ENCODE peak calls at places on chromosomes 3 and 15, in six cellular contexts. One of them, this sample, is unnamed.

GRCh38 chr3:174955513-174956001 is 96.4 kb downstream of the NAALADL2 start:
- DNase-seq in CD8-positive, alpha-beta memory T cell: no peak
- DNase-seq in SK-N-SH: no peak
- DNase-seq in CD4-positive, alpha-beta memory T cell: no peak
- DNase-seq in CD4-positive, alpha-beta T cell: no peak
- DNase-seq in upper lobe of right lung: no peak
- DNase-seq in this sample: peak; percentile 58

GRCh38 chr3:113769551-113769950 is 22.7 kb downstream of the ATP6V1A start:
- DNase-seq in CD8-positive, alpha-beta memory T cell: no peak
- DNase-seq in SK-N-SH: peak; percentile 12
- DNase-seq in CD4-positive, alpha-beta memory T cell: no peak
- DNase-seq in CD4-positive, alpha-beta T cell: no peak
- DNase-seq in upper lobe of right lung: no peak
- DNase-seq in this sample: peak; percentile 55

GRCh38 chr3:114011059-114011797 is 45.1 kb downstream of the CCDC191 start:
- DNase-seq in CD8-positive, alpha-beta memory T cell: no peak
- DNase-seq in SK-N-SH: no peak
- DNase-seq in CD4-positive, alpha-beta memory T cell: no peak
- DNase-seq in CD4-positive, alpha-beta T cell: no peak
- DNase-seq in upper lobe of right lung: no peak
- DNase-seq in this sample: no peak

GRCh38 chr3:17315905-17316304 is 426.5 kb downstream of the TBC1D5 start:
- DNase-seq in CD8-positive, alpha-beta memory T cell: no peak
- DNase-seq in SK-N-SH: no peak
- DNase-seq in CD4-positive, alpha-beta memory T cell: no peak
- DNase-seq in CD4-positive, alpha-beta T cell: no peak
- DNase-seq in upper lobe of right lung: no peak
- DNase-seq in this sample: no peak

GRCh38 chr3:39639344-39640236 is 169.8 kb upstream of the MYRIP start:
- DNase-seq in CD8-positive, alpha-beta memory T cell: no peak
- DNase-seq in SK-N-SH: no peak
- DNase-seq in CD4-positive, alpha-beta memory T cell: no peak
- DNase-seq in CD4-positive, alpha-beta T cell: no peak
- DNase-seq in upper lobe of right lung: no peak
- DNase-seq in this sample: peak; percentile 97

GRCh38 chr15:39801641-39802309 is 19.1 kb upstream of the FSIP1 start:
- DNase-seq in CD8-positive, alpha-beta memory T cell: no peak
- DNase-seq in SK-N-SH: no peak
- DNase-seq in CD4-positive, alpha-beta memory T cell: no peak
- DNase-seq in CD4-positive, alpha-beta T cell: no peak
- DNase-seq in upper lobe of right lung: no peak
- DNase-seq in this sample: no peak

GRCh38 chr3:59334585-59334984 is 284.8 kb upstream of the CFAP20DC start:
- DNase-seq in CD8-positive, alpha-beta memory T cell: no peak
- DNase-seq in SK-N-SH: no peak
- DNase-seq in CD4-positive, alpha-beta memory T cell: no peak
- DNase-seq in CD4-positive, alpha-beta T cell: no peak
- DNase-seq in upper lobe of right lung: no peak
- DNase-seq in this sample: no peak

GRCh38 chr15:98903377-98904018 is 104.1 kb downstream of the PGPEP1L start:
- DNase-seq in CD8-positive, alpha-beta memory T cell: no peak
- DNase-seq in SK-N-SH: no peak
- DNase-seq in CD4-positive, alpha-beta memory T cell: no peak
- DNase-seq in CD4-positive, alpha-beta T cell: no peak
- DNase-seq in upper lobe of right lung: no peak
- DNase-seq in this sample: peak; percentile 86

GRCh38 chr3:141405025-141405424 is 36.7 kb downstream of the ZBTB38 start:
- DNase-seq in CD8-positive, alpha-beta memory T cell: no peak
- DNase-seq in SK-N-SH: no peak
- DNase-seq in CD4-positive, alpha-beta memory T cell: no peak
- DNase-seq in CD4-positive, alpha-beta T cell: no peak
- DNase-seq in upper lobe of right lung: no peak
- DNase-seq in this sample: peak; percentile 69

GRCh38 chr15:68485721-68486360 is 53.9 kb upstream of the ITGA11 start:
- DNase-seq in CD8-positive, alpha-beta memory T cell: no peak
- DNase-seq in SK-N-SH: no peak
- DNase-seq in CD4-positive, alpha-beta memory T cell: no peak
- DNase-seq in CD4-positive, alpha-beta T cell: no peak
- DNase-seq in upper lobe of right lung: no peak
- DNase-seq in this sample: no peak

GRCh38 chr15:26023691-26024090 is 160.6 kb upstream of the ATP10A start:
- DNase-seq in CD8-positive, alpha-beta memory T cell: no peak
- DNase-seq in SK-N-SH: no peak
- DNase-seq in CD4-positive, alpha-beta memory T cell: no peak
- DNase-seq in CD4-positive, alpha-beta T cell: no peak
- DNase-seq in upper lobe of right lung: no peak
- DNase-seq in this sample: no peak

GRCh38 chr15:64354683-64355558 is 1.1 kb downstream of the CSNK1G1 start:
- DNase-seq in CD8-positive, alpha-beta memory T cell: no peak
- DNase-seq in SK-N-SH: no peak
- DNase-seq in CD4-positive, alpha-beta memory T cell: no peak
- DNase-seq in CD4-positive, alpha-beta T cell: no peak
- DNase-seq in upper lobe of right lung: no peak
- DNase-seq in this sample: no peak
- H3K9me3 ChIP-seq in CD8-positive, alpha-beta memory T cell: no peaks in the 10 kb centered on the region
- H3K9me3 ChIP-seq in SK-N-SH: no peaks in the 10 kb centered on the region
- H3K9me3 ChIP-seq in CD4-positive, alpha-beta memory T cell: no peaks in the 10 kb centered on the region
- H3K9me3 ChIP-seq in CD4-positive, alpha-beta T cell: no peaks in the 10 kb centered on the region
- H3K9me3 ChIP-seq in upper lobe of right lung: no peaks in the 10 kb centered on the region
- H3K9me3 ChIP-seq in this sample: no peaks in the 10 kb centered on the region

GRCh38 chr3:42591811-42592210 is 1.2 kb downstream of the SS18L2 start:
- DNase-seq in CD8-positive, alpha-beta memory T cell: no peak
- DNase-seq in SK-N-SH: no peak
- DNase-seq in CD4-positive, alpha-beta memory T cell: no peak
- DNase-seq in CD4-positive, alpha-beta T cell: no peak
- DNase-seq in upper lobe of right lung: no peak
- DNase-seq in this sample: no peak
- H3K27ac ChIP-seq in CD8-positive, alpha-beta memory T cell: peak overlapping the region; percentile 86
- H3K27ac ChIP-seq in SK-N-SH: no peak overlapping the region
- H3K27ac ChIP-seq in CD4-positive, alpha-beta memory T cell: peak overlapping the region; percentile 74
- H3K27ac ChIP-seq in CD4-positive, alpha-beta T cell: peak overlapping the region; percentile 48
- H3K27ac ChIP-seq in upper lobe of right lung: peak overlapping the region; percentile 85
- H3K27ac ChIP-seq in this sample: peak overlapping the region; percentile 72

GRCh38 chr3:178930116-178930515 is 141.5 kb downstream of the ZMAT3 start:
- DNase-seq in CD8-positive, alpha-beta memory T cell: no peak
- DNase-seq in SK-N-SH: no peak
- DNase-seq in CD4-positive, alpha-beta memory T cell: no peak
- DNase-seq in CD4-positive, alpha-beta T cell: no peak
- DNase-seq in upper lobe of right lung: no peak
- DNase-seq in this sample: no peak
- H3K9me3 ChIP-seq in CD8-positive, alpha-beta memory T cell: peaks cover 7% of the 10 kb centered on the region
- H3K9me3 ChIP-seq in SK-N-SH: no peaks in the 10 kb centered on the region
- H3K9me3 ChIP-seq in CD4-positive, alpha-beta memory T cell: peaks cover 3% of the 10 kb centered on the region
- H3K9me3 ChIP-seq in CD4-positive, alpha-beta T cell: peaks cover 24% of the 10 kb centered on the region
- H3K9me3 ChIP-seq in upper lobe of right lung: peaks cover 21% of the 10 kb centered on the region
- H3K9me3 ChIP-seq in this sample: peaks cover 3% of the 10 kb centered on the region

GRCh38 chr15:90062023-90062728 is 40.1 kb downstream of the IDH2 start:
- DNase-seq in CD8-positive, alpha-beta memory T cell: peak; percentile 11
- DNase-seq in SK-N-SH: no peak
- DNase-seq in CD4-positive, alpha-beta memory T cell: peak; percentile 54
- DNase-seq in CD4-positive, alpha-beta T cell: peak; percentile 48
- DNase-seq in upper lobe of right lung: peak; percentile 87
- DNase-seq in this sample: no peak
- H3K27ac ChIP-seq in CD8-positive, alpha-beta memory T cell: peak overlapping the region; percentile 31
- H3K27ac ChIP-seq in SK-N-SH: peak overlapping the region; percentile 6
- H3K27ac ChIP-seq in CD4-positive, alpha-beta memory T cell: peak overlapping the region; percentile 56
- H3K27ac ChIP-seq in CD4-positive, alpha-beta T cell: peak overlapping the region; percentile 10
- H3K27ac ChIP-seq in upper lobe of right lung: peak overlapping the region; percentile 87
- H3K27ac ChIP-seq in this sample: no peak overlapping the region

GRCh38 chr3:129919806-129920205 is 26.3 kb upstream of the TMCC1 start:
- DNase-seq in CD8-positive, alpha-beta memory T cell: no peak
- DNase-seq in SK-N-SH: no peak
- DNase-seq in CD4-positive, alpha-beta memory T cell: no peak
- DNase-seq in CD4-positive, alpha-beta T cell: no peak
- DNase-seq in upper lobe of right lung: no peak
- DNase-seq in this sample: no peak
- H3K9me3 ChIP-seq in CD8-positive, alpha-beta memory T cell: peaks cover 19% of the 10 kb centered on the region
- H3K9me3 ChIP-seq in SK-N-SH: peaks cover 12% of the 10 kb centered on the region
- H3K9me3 ChIP-seq in CD4-positive, alpha-beta memory T cell: peaks cover 18% of the 10 kb centered on the region
- H3K9me3 ChIP-seq in CD4-positive, alpha-beta T cell: peaks cover 31% of the 10 kb centered on the region
- H3K9me3 ChIP-seq in upper lobe of right lung: peaks cover 26% of the 10 kb centered on the region
- H3K9me3 ChIP-seq in this sample: peaks cover 29% of the 10 kb centered on the region

This sample was measured in astrocyte.